ENCODE peak calls at places on chromosomes 2 and 18, in seven cellular contexts. One of them, this sample, is unnamed.

GRCh38 chr2:44955593-44956449 is 14.3 kb downstream of the SIX3 start:
- DNase-seq in upper lobe of right lung: peak
- DNase-seq in coronary artery: no peak
- DNase-seq in PC-3: peak
- DNase-seq in fibroblast of pulmonary artery: peak
- DNase-seq in right lobe of liver: peak
- DNase-seq in GM12865: peak
- DNase-seq in this sample: peak

GRCh38 chr18:77403969-77404535 is 154.4 kb downstream of the GALR1 start:
- DNase-seq in PC-3: no peak
- DNase-seq in GM12865: no peak
- DNase-seq in fibroblast of pulmonary artery: no peak
- DNase-seq in right lobe of liver: no peak
- DNase-seq in upper lobe of right lung: no peak
- DNase-seq in coronary artery: no peak
- DNase-seq in this sample: no peak

GRCh38 chr2:197969391-197969893 is 165.0 kb downstream of the PLCL1 start:
- DNase-seq in right lobe of liver: no peak
- DNase-seq in fibroblast of pulmonary artery: peak
- DNase-seq in PC-3: no peak
- DNase-seq in upper lobe of right lung: no peak
- DNase-seq in GM12865: no peak
- DNase-seq in coronary artery: no peak
- DNase-seq in this sample: peak

GRCh38 chr18:6482198-6482977 is 67.7 kb upstream of the L3MBTL4 start:
- DNase-seq in fibroblast of pulmonary artery: peak
- DNase-seq in PC-3: peak
- DNase-seq in right lobe of liver: peak
- DNase-seq in GM12865: peak
- DNase-seq in upper lobe of right lung: peak
- DNase-seq in coronary artery: peak
- DNase-seq in this sample: peak

GRCh38 chr2:224971214-224971613 is 71.1 kb downstream of the DOCK10 start:
- DNase-seq in fibroblast of pulmonary artery: no peak
- DNase-seq in upper lobe of right lung: peak
- DNase-seq in coronary artery: no peak
- DNase-seq in PC-3: peak
- DNase-seq in right lobe of liver: no peak
- DNase-seq in GM12865: peak
- DNase-seq in this sample: no peak

GRCh38 chr2:162579986-162580385 is 236.1 kb downstream of the GCA start:
- DNase-seq in fibroblast of pulmonary artery: peak
- DNase-seq in coronary artery: no peak
- DNase-seq in PC-3: no peak
- DNase-seq in GM12865: no peak
- DNase-seq in right lobe of liver: no peak
- DNase-seq in upper lobe of right lung: no peak
- DNase-seq in this sample: peak

GRCh38 chr18:8288447-8289213 is 320.6 kb upstream of the RAB12 start:
- DNase-seq in right lobe of liver: peak
- DNase-seq in GM12865: no peak
- DNase-seq in PC-3: no peak
- DNase-seq in fibroblast of pulmonary artery: no peak
- DNase-seq in upper lobe of right lung: no peak
- DNase-seq in coronary artery: no peak
- DNase-seq in this sample: no peak

GRCh38 chr2:54459037-54459441 is 2.9 kb downstream of the SPTBN1 start:
- DNase-seq in PC-3: peak
- DNase-seq in right lobe of liver: no peak
- DNase-seq in GM12865: no peak
- DNase-seq in fibroblast of pulmonary artery: peak
- DNase-seq in coronary artery: no peak
- DNase-seq in upper lobe of right lung: no peak
- DNase-seq in this sample: peak

GRCh38 chr2:236536727-236537398 is 32.8 kb upstream of the ACKR3 start:
- DNase-seq in upper lobe of right lung: no peak
- DNase-seq in PC-3: no peak
- DNase-seq in coronary artery: no peak
- DNase-seq in right lobe of liver: no peak
- DNase-seq in fibroblast of pulmonary artery: no peak
- DNase-seq in GM12865: peak
- DNase-seq in this sample: no peak

GRCh38 chr2:88885679-88886402 is 194.4 kb downstream of the RPIA start:
- DNase-seq in GM12865: peak
- DNase-seq in right lobe of liver: no peak
- DNase-seq in fibroblast of pulmonary artery: no peak
- DNase-seq in coronary artery: no peak
- DNase-seq in upper lobe of right lung: no peak
- DNase-seq in PC-3: no peak
- DNase-seq in this sample: no peak

GRCh38 chr2:165573534-165574461 is 104.3 kb downstream of the CSRNP3 start:
- DNase-seq in coronary artery: peak
- DNase-seq in GM12865: no peak
- DNase-seq in fibroblast of pulmonary artery: peak
- DNase-seq in upper lobe of right lung: peak
- DNase-seq in right lobe of liver: peak
- DNase-seq in PC-3: peak
- DNase-seq in this sample: peak

GRCh38 chr18:61896767-61897166 is 4.0 kb upstream of the RNF152 start:
- DNase-seq in coronary artery: no peak
- DNase-seq in right lobe of liver: peak
- DNase-seq in PC-3: no peak
- DNase-seq in GM12865: no peak
- DNase-seq in upper lobe of right lung: no peak
- DNase-seq in fibroblast of pulmonary artery: peak
- DNase-seq in this sample: peak

GRCh38 chr18:79503406-79503805 is 107.7 kb downstream of the NFATC1 start:
- DNase-seq in fibroblast of pulmonary artery: no peak
- DNase-seq in upper lobe of right lung: peak
- DNase-seq in right lobe of liver: peak
- DNase-seq in coronary artery: no peak
- DNase-seq in PC-3: no peak
- DNase-seq in GM12865: no peak
- DNase-seq in this sample: no peak

GRCh38 chr2:86069091-86069685 is 36.5 kb downstream of the POLR1A start:
- DNase-seq in GM12865: no peak
- DNase-seq in coronary artery: no peak
- DNase-seq in PC-3: no peak
- DNase-seq in upper lobe of right lung: no peak
- DNase-seq in right lobe of liver: no peak
- DNase-seq in fibroblast of pulmonary artery: no peak
- DNase-seq in this sample: no peak

GRCh38 chr2:20156051-20156730 is 68.7 kb downstream of the SDC1 start:
- DNase-seq in coronary artery: no peak
- DNase-seq in GM12865: no peak
- DNase-seq in fibroblast of pulmonary artery: no peak
- DNase-seq in right lobe of liver: no peak
- DNase-seq in upper lobe of right lung: no peak
- DNase-seq in PC-3: no peak
- DNase-seq in this sample: no peak

GRCh38 chr18:74895686-74896085 is 298.0 kb downstream of the ZNF407 start:
- DNase-seq in PC-3: peak
- DNase-seq in fibroblast of pulmonary artery: peak
- DNase-seq in right lobe of liver: no peak
- DNase-seq in upper lobe of right lung: no peak
- DNase-seq in coronary artery: no peak
- DNase-seq in GM12865: no peak
- DNase-seq in this sample: peak

GRCh38 chr2:23350026-23350791 is 34.8 kb upstream of the KLHL29 start:
- DNase-seq in fibroblast of pulmonary artery: no peak
- DNase-seq in GM12865: no peak
- DNase-seq in upper lobe of right lung: no peak
- DNase-seq in coronary artery: no peak
- DNase-seq in right lobe of liver: no peak
- DNase-seq in PC-3: peak
- DNase-seq in this sample: no peak

GRCh38 chr2:229230911-229231310 is 40.2 kb downstream of the PID1 start:
- DNase-seq in GM12865: no peak
- DNase-seq in fibroblast of pulmonary artery: no peak
- DNase-seq in PC-3: no peak
- DNase-seq in right lobe of liver: no peak
- DNase-seq in coronary artery: no peak
- DNase-seq in upper lobe of right lung: no peak
- DNase-seq in this sample: no peak

GRCh38 chr2:96251721-96252292 is 14.0 kb downstream of the TMEM127 start:
- DNase-seq in upper lobe of right lung: peak
- DNase-seq in fibroblast of pulmonary artery: peak
- DNase-seq in GM12865: peak
- DNase-seq in right lobe of liver: no peak
- DNase-seq in PC-3: peak
- DNase-seq in coronary artery: peak
- DNase-seq in this sample: peak

GRCh38 chr18:57208056-57208455 is 61.2 kb downstream of the BOD1L2 start:
- DNase-seq in fibroblast of pulmonary artery: no peak
- DNase-seq in GM12865: no peak
- DNase-seq in upper lobe of right lung: no peak
- DNase-seq in PC-3: no peak
- DNase-seq in right lobe of liver: no peak
- DNase-seq in coronary artery: no peak
- DNase-seq in this sample: no peak

GRCh38 chr2:33167655-33168245 is 221.0 kb downstream of the LTBP1 start:
- DNase-seq in PC-3: no peak
- DNase-seq in GM12865: no peak
- DNase-seq in right lobe of liver: no peak
- DNase-seq in fibroblast of pulmonary artery: no peak
- DNase-seq in coronary artery: no peak
- DNase-seq in upper lobe of right lung: no peak
- DNase-seq in this sample: peak

GRCh38 chr18:63363951-63364350 is 3.1 kb downstream of the KDSR start:
- DNase-seq in fibroblast of pulmonary artery: no peak
- DNase-seq in upper lobe of right lung: no peak
- DNase-seq in GM12865: peak
- DNase-seq in right lobe of liver: no peak
- DNase-seq in PC-3: no peak
- DNase-seq in coronary artery: no peak
- DNase-seq in this sample: no peak

GRCh38 chr2:207311316-207312005 is 145.7 kb upstream of the KLF7 start:
- DNase-seq in PC-3: peak
- DNase-seq in GM12865: peak
- DNase-seq in fibroblast of pulmonary artery: peak
- DNase-seq in right lobe of liver: no peak
- DNase-seq in coronary artery: no peak
- DNase-seq in upper lobe of right lung: no peak
- DNase-seq in this sample: peak
- TF ChIP-seq CTCF in PC-3: peak
- TF ChIP-seq CTCF in GM12865: no peak
- TF ChIP-seq CTCF in fibroblast of pulmonary artery: peak
- TF ChIP-seq CTCF in right lobe of liver: no peak
- TF ChIP-seq CTCF in coronary artery: no peak
- TF ChIP-seq CTCF in upper lobe of right lung: peak
- TF ChIP-seq CTCF in this sample: peak

DNA sequence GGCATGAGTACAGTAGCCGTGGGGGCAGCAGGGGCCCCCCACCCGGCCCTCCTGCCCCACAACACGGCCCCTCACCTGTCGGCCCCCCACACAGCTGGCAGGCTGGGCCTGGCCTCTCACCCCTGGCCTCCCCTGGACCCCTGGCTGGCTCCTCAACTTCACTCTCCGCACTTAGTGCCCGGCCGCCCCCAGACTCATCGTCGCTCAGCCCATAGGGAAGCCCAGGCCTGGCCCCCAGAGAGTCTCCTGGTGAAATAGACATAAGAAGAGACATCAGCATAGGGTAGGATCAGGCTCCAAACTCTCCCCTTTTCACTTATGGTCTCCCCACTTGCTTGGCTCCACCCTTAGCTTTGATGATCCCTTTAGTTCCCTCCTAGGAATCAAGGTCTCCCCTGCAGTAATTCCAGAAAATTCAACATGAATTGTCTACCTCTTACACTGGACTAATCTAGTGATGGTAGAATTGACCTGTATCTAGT is 1.7 kb downstream of the ZNF513 start:
- DNase-seq in right lobe of liver: no peak
- DNase-seq in upper lobe of right lung: no peak
- DNase-seq in GM12865: no peak
- DNase-seq in coronary artery: no peak
- DNase-seq in PC-3: no peak
- DNase-seq in fibroblast of pulmonary artery: no peak
- DNase-seq in this sample: no peak
- H3K4me3 ChIP-seq in right lobe of liver: peak
- H3K4me3 ChIP-seq in upper lobe of right lung: peak
- H3K4me3 ChIP-seq in GM12865: peak
- H3K4me3 ChIP-seq in coronary artery: no peak
- H3K4me3 ChIP-seq in PC-3: peak
- H3K4me3 ChIP-seq in fibroblast of pulmonary artery: peak
- H3K4me3 ChIP-seq in this sample: no peak

DNA sequence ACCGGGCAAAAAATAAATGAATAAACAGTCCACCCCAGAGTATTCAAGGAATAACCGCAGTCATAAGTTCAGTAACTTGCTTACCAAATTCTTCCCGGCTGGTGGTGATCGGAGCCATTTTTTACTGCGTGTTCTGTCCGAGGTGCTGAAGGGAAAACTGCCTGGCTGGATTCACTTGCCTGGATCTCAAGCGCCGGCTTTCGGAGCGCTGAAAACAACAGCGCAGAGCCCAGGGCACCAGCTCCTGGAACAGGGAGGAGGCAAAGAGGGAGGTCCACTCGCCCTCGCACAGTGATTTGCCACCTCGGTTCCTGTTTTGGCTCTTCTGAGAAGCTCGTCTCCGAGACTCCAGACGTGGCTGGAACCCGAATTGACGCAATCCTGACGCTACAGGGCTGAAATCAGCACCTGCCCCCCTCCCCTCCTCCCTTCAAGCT is at the start of gene SYT4:
- DNase-seq in fibroblast of pulmonary artery: peak
- DNase-seq in GM12865: peak
- DNase-seq in coronary artery: no peak
- DNase-seq in PC-3: peak
- DNase-seq in right lobe of liver: peak
- DNase-seq in upper lobe of right lung: peak
- DNase-seq in this sample: peak
- TF ChIP-seq CTCF in fibroblast of pulmonary artery: peak
- TF ChIP-seq CTCF in GM12865: no peak
- TF ChIP-seq CTCF in coronary artery: no peak
- TF ChIP-seq CTCF in PC-3: no peak
- TF ChIP-seq CTCF in right lobe of liver: no peak
- TF ChIP-seq CTCF in upper lobe of right lung: no peak
- TF ChIP-seq CTCF in this sample: peak

GRCh38 chr2:201136889-201137321 is 20.9 kb downstream of the CFLAR start:
- DNase-seq in PC-3: no peak
- DNase-seq in GM12865: no peak
- DNase-seq in fibroblast of pulmonary artery: no peak
- DNase-seq in right lobe of liver: no peak
- DNase-seq in upper lobe of right lung: no peak
- DNase-seq in coronary artery: no peak
- DNase-seq in this sample: no peak

GRCh38 chr2:201129044-201129505 is 13.1 kb downstream of the CFLAR start:
- DNase-seq in PC-3: peak
- DNase-seq in coronary artery: no peak
- DNase-seq in upper lobe of right lung: no peak
- DNase-seq in fibroblast of pulmonary artery: peak
- DNase-seq in right lobe of liver: no peak
- DNase-seq in GM12865: peak
- DNase-seq in this sample: peak

GRCh38 chr2:201135396-201135795 is 19.4 kb downstream of the CFLAR start:
- DNase-seq in fibroblast of pulmonary artery: no peak
- DNase-seq in PC-3: no peak
- DNase-seq in coronary artery: no peak
- DNase-seq in upper lobe of right lung: no peak
- DNase-seq in right lobe of liver: no peak
- DNase-seq in GM12865: peak
- DNase-seq in this sample: no peak

GRCh38 chr2:201130524-201131186 is 14.7 kb downstream of the CFLAR start:
- DNase-seq in GM12865: peak
- DNase-seq in upper lobe of right lung: no peak
- DNase-seq in coronary artery: no peak
- DNase-seq in PC-3: peak
- DNase-seq in right lobe of liver: no peak
- DNase-seq in fibroblast of pulmonary artery: peak
- DNase-seq in this sample: peak

GRCh38 chr2:201132518-201132917 is 16.6 kb downstream of the CFLAR start:
- DNase-seq in GM12865: peak
- DNase-seq in right lobe of liver: no peak
- DNase-seq in coronary artery: no peak
- DNase-seq in fibroblast of pulmonary artery: no peak
- DNase-seq in PC-3: no peak
- DNase-seq in upper lobe of right lung: no peak
- DNase-seq in this sample: no peak
- H3K4me3 ChIP-seq in GM12865: peak
- H3K4me3 ChIP-seq in right lobe of liver: no peak
- H3K4me3 ChIP-seq in coronary artery: no peak
- H3K4me3 ChIP-seq in fibroblast of pulmonary artery: no peak
- H3K4me3 ChIP-seq in PC-3: no peak
- H3K4me3 ChIP-seq in upper lobe of right lung: peak
- H3K4me3 ChIP-seq in this sample: no peak